ENCODE peak calls at places on chromosomes 12 and 14, in eight cellular contexts. One of them, this sample, is unnamed.

GRCh38 chr12:26338574-26339572 is 143.5 kb downstream of the SSPN start:
- DNase-seq in WERI-Rb-1: no peak
- DNase-seq in lower lobe of right lung: no peak
- DNase-seq in adrenal gland: no peak
- DNase-seq in GM12865: no peak
- DNase-seq in transverse colon: no peak
- DNase-seq in mucosa of descending colon: no peak
- DNase-seq in body of pancreas: no peak
- DNase-seq in this sample: no peak

GRCh38 chr14:49306152-49306751 is 279.9 kb downstream of the RPS29 start:
- DNase-seq in WERI-Rb-1: no peak
- DNase-seq in lower lobe of right lung: no peak
- DNase-seq in adrenal gland: no peak
- DNase-seq in GM12865: peak
- DNase-seq in transverse colon: no peak
- DNase-seq in mucosa of descending colon: no peak
- DNase-seq in body of pancreas: no peak
- DNase-seq in this sample: no peak

GRCh38 chr14:83006071-83006670 is 1472.5 kb upstream of the SEL1L start:
- DNase-seq in WERI-Rb-1: peak
- DNase-seq in lower lobe of right lung: no peak
- DNase-seq in adrenal gland: no peak
- DNase-seq in GM12865: no peak
- DNase-seq in transverse colon: no peak
- DNase-seq in mucosa of descending colon: no peak
- DNase-seq in body of pancreas: peak
- DNase-seq in this sample: no peak

GRCh38 chr14:79661762-79662161 is 549.5 kb downstream of the DIO2 start:
- DNase-seq in WERI-Rb-1: no peak
- DNase-seq in lower lobe of right lung: no peak
- DNase-seq in adrenal gland: no peak
- DNase-seq in GM12865: no peak
- DNase-seq in transverse colon: no peak
- DNase-seq in mucosa of descending colon: no peak
- DNase-seq in body of pancreas: no peak
- DNase-seq in this sample: peak

GRCh38 chr14:53167602-53168328 is 14.6 kb upstream of the DDHD1 start:
- DNase-seq in WERI-Rb-1: no peak
- DNase-seq in lower lobe of right lung: no peak
- DNase-seq in adrenal gland: no peak
- DNase-seq in GM12865: no peak
- DNase-seq in transverse colon: no peak
- DNase-seq in mucosa of descending colon: no peak
- DNase-seq in body of pancreas: no peak
- DNase-seq in this sample: no peak

GRCh38 chr14:59768855-59769254 is 101.7 kb downstream of the RTN1 start:
- DNase-seq in WERI-Rb-1: no peak
- DNase-seq in lower lobe of right lung: no peak
- DNase-seq in adrenal gland: no peak
- DNase-seq in GM12865: no peak
- DNase-seq in transverse colon: no peak
- DNase-seq in mucosa of descending colon: no peak
- DNase-seq in body of pancreas: no peak
- DNase-seq in this sample: no peak

GRCh38 chr12:10179871-10180270 is 1.0 kb downstream of the TMEM52B start:
- DNase-seq in WERI-Rb-1: no peak
- DNase-seq in lower lobe of right lung: no peak
- DNase-seq in adrenal gland: no peak
- DNase-seq in GM12865: no peak
- DNase-seq in transverse colon: no peak
- DNase-seq in mucosa of descending colon: no peak
- DNase-seq in body of pancreas: no peak
- DNase-seq in this sample: no peak

GRCh38 chr14:95260537-95261440 is 58.9 kb downstream of the CLMN start:
- DNase-seq in WERI-Rb-1: no peak
- DNase-seq in lower lobe of right lung: no peak
- DNase-seq in adrenal gland: no peak
- DNase-seq in GM12865: peak
- DNase-seq in transverse colon: no peak
- DNase-seq in mucosa of descending colon: no peak
- DNase-seq in body of pancreas: peak
- DNase-seq in this sample: no peak

GRCh38 chr14:20347747-20348146 is 4.3 kb downstream of the PARP2 start:
- DNase-seq in WERI-Rb-1: no peak
- DNase-seq in lower lobe of right lung: no peak
- DNase-seq in adrenal gland: peak
- DNase-seq in GM12865: no peak
- DNase-seq in transverse colon: no peak
- DNase-seq in mucosa of descending colon: no peak
- DNase-seq in body of pancreas: no peak
- DNase-seq in this sample: no peak

GRCh38 chr12:56160160-56160763 is 2.1 kb downstream of the MYL6 start:
- DNase-seq in WERI-Rb-1: no peak
- DNase-seq in lower lobe of right lung: no peak
- DNase-seq in adrenal gland: peak
- DNase-seq in GM12865: peak
- DNase-seq in transverse colon: peak
- DNase-seq in mucosa of descending colon: peak
- DNase-seq in body of pancreas: no peak
- DNase-seq in this sample: no peak

GRCh38 chr12:88870000-88870737 is 289.9 kb upstream of the KITLG start:
- DNase-seq in WERI-Rb-1: no peak
- DNase-seq in lower lobe of right lung: no peak
- DNase-seq in adrenal gland: no peak
- DNase-seq in GM12865: peak
- DNase-seq in transverse colon: no peak
- DNase-seq in mucosa of descending colon: no peak
- DNase-seq in body of pancreas: no peak
- DNase-seq in this sample: no peak

GRCh38 chr12:62146323-62146722 is 113.9 kb upstream of the USP15 start:
- DNase-seq in WERI-Rb-1: no peak
- DNase-seq in lower lobe of right lung: no peak
- DNase-seq in adrenal gland: no peak
- DNase-seq in GM12865: no peak
- DNase-seq in transverse colon: no peak
- DNase-seq in mucosa of descending colon: no peak
- DNase-seq in body of pancreas: no peak
- DNase-seq in this sample: no peak

GRCh38 chr14:76498536-76498935 is 122.6 kb downstream of the ESRRB start:
- DNase-seq in WERI-Rb-1: no peak
- DNase-seq in lower lobe of right lung: no peak
- DNase-seq in adrenal gland: no peak
- DNase-seq in GM12865: no peak
- DNase-seq in transverse colon: no peak
- DNase-seq in mucosa of descending colon: no peak
- DNase-seq in body of pancreas: no peak
- DNase-seq in this sample: no peak
- TF ChIP-seq CTCF in WERI-Rb-1: no peak
- TF ChIP-seq CTCF in lower lobe of right lung: no peak
- TF ChIP-seq CTCF in adrenal gland: no peak
- TF ChIP-seq CTCF in GM12865: no peak
- TF ChIP-seq CTCF in transverse colon: no peak
- TF ChIP-seq CTCF in mucosa of descending colon: no peak
- TF ChIP-seq CTCF in body of pancreas: no peak
- TF ChIP-seq CTCF in this sample: no peak

DNA sequence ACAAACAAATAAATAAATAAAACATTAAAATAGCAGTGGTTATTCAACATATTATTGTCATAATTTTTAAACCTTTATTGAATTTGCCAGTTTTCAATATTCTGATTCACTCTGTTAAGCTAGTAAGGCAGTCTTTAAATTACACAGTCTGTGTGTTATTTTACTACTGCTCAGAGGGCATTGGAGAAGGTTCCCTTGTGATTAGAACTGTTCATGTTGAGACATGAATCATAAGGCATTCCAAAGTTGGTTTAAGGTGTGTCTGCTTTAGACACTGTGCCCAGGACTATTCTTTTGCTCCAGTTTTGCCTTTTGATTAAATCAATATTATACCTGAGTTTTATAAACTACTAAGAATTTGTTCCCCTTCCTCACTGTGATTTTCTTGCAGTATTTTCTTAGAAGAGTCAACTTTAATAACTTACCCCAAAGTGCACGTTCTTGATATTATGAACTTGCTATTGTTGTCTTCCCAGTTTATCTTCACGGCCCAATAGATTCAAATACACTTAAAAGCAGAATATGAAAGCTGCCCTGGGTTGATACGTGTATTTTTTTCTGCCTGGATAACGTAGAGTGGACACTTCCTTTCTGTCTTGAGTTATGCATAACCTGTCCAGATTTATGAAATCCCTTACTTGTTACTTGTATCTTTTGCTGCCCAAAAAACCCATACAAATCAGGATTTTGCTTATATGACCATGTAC is 105.3 kb upstream of the BCAT1 start:
- DNase-seq in WERI-Rb-1: no peak
- DNase-seq in lower lobe of right lung: no peak
- DNase-seq in adrenal gland: no peak
- DNase-seq in GM12865: no peak
- DNase-seq in transverse colon: no peak
- DNase-seq in mucosa of descending colon: no peak
- DNase-seq in body of pancreas: no peak
- DNase-seq in this sample: no peak
- H3K4me3 ChIP-seq in WERI-Rb-1: no peak
- H3K4me3 ChIP-seq in lower lobe of right lung: peak
- H3K4me3 ChIP-seq in adrenal gland: no peak
- H3K4me3 ChIP-seq in GM12865: peak
- H3K4me3 ChIP-seq in transverse colon: peak
- H3K4me3 ChIP-seq in mucosa of descending colon: no peak
- H3K4me3 ChIP-seq in body of pancreas: peak
- H3K4me3 ChIP-seq in this sample: no peak

GRCh38 chr12:119645535-119646059 is 22.3 kb upstream of the PRKAB1 start:
- DNase-seq in WERI-Rb-1: no peak
- DNase-seq in lower lobe of right lung: no peak
- DNase-seq in adrenal gland: no peak
- DNase-seq in GM12865: no peak
- DNase-seq in transverse colon: no peak
- DNase-seq in mucosa of descending colon: no peak
- DNase-seq in body of pancreas: no peak
- DNase-seq in this sample: no peak

GRCh38 chr12:119652665-119653064 is 15.3 kb upstream of the PRKAB1 start:
- DNase-seq in WERI-Rb-1: no peak
- DNase-seq in lower lobe of right lung: no peak
- DNase-seq in adrenal gland: no peak
- DNase-seq in GM12865: no peak
- DNase-seq in transverse colon: no peak
- DNase-seq in mucosa of descending colon: no peak
- DNase-seq in body of pancreas: no peak
- DNase-seq in this sample: no peak

GRCh38 chr12:119644930-119645329 is 23.0 kb upstream of the PRKAB1 start:
- DNase-seq in WERI-Rb-1: no peak
- DNase-seq in lower lobe of right lung: no peak
- DNase-seq in adrenal gland: no peak
- DNase-seq in GM12865: no peak
- DNase-seq in transverse colon: no peak
- DNase-seq in mucosa of descending colon: no peak
- DNase-seq in body of pancreas: no peak
- DNase-seq in this sample: no peak

DNA sequence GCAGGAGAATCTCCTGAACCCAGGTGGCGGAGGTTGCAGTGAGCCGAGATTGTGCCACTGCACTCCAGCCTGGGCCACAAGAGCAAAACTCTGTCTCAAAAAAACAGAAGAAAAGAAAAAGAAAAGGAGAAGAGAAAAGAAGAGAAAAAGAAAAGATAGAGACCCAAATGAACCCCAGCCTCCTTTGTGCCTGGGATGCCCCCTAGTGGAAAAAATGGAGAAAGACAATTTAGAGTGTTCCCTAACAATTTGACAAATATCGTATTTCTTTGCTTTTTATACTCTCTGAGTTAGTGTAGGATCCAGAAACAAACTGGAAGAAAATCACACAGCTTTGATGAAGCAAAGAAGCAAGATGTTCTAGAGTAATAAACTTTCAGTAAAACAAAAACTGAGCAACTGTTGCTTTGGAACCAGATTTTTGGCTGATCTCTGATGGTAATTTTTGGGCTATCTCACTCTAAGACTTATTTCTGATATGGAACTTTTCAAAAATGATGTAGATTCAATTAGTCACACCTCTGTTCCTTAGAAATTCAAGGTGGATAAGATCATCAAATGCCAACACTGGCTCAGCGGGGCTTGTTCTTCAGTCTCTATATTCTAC is 18.6 kb upstream of the PRKAB1 start:
- DNase-seq in WERI-Rb-1: no peak
- DNase-seq in lower lobe of right lung: no peak
- DNase-seq in adrenal gland: no peak
- DNase-seq in GM12865: no peak
- DNase-seq in transverse colon: no peak
- DNase-seq in mucosa of descending colon: no peak
- DNase-seq in body of pancreas: no peak
- DNase-seq in this sample: no peak
- TF ChIP-seq CTCF in WERI-Rb-1: peak
- TF ChIP-seq CTCF in lower lobe of right lung: peak
- TF ChIP-seq CTCF in adrenal gland: peak
- TF ChIP-seq CTCF in GM12865: peak
- TF ChIP-seq CTCF in transverse colon: peak
- TF ChIP-seq CTCF in mucosa of descending colon: peak
- TF ChIP-seq CTCF in body of pancreas: peak
- TF ChIP-seq CTCF in this sample: peak

GRCh38 chr14:75049731-75050201 is 1.5 kb downstream of the MLH3 start:
- DNase-seq in WERI-Rb-1: no peak
- DNase-seq in lower lobe of right lung: no peak
- DNase-seq in adrenal gland: no peak
- DNase-seq in GM12865: no peak
- DNase-seq in transverse colon: no peak
- DNase-seq in mucosa of descending colon: no peak
- DNase-seq in body of pancreas: no peak
- DNase-seq in this sample: no peak

GRCh38 chr14:75053396-75054289 is 2.4 kb upstream of the MLH3 start:
- DNase-seq in WERI-Rb-1: no peak
- DNase-seq in lower lobe of right lung: no peak
- DNase-seq in adrenal gland: no peak
- DNase-seq in GM12865: no peak
- DNase-seq in transverse colon: no peak
- DNase-seq in mucosa of descending colon: no peak
- DNase-seq in body of pancreas: no peak
- DNase-seq in this sample: no peak

GRCh38 chr14:75049136-75049535 is 2.1 kb downstream of the MLH3 start:
- DNase-seq in WERI-Rb-1: no peak
- DNase-seq in lower lobe of right lung: no peak
- DNase-seq in adrenal gland: no peak
- DNase-seq in GM12865: no peak
- DNase-seq in transverse colon: no peak
- DNase-seq in mucosa of descending colon: no peak
- DNase-seq in body of pancreas: no peak
- DNase-seq in this sample: no peak

GRCh38 chr14:75050852-75051555 is at the start of gene MLH3:
- DNase-seq in WERI-Rb-1: peak
- DNase-seq in lower lobe of right lung: peak
- DNase-seq in adrenal gland: peak
- DNase-seq in GM12865: peak
- DNase-seq in transverse colon: peak
- DNase-seq in mucosa of descending colon: peak
- DNase-seq in body of pancreas: peak
- DNase-seq in this sample: peak

DNA sequence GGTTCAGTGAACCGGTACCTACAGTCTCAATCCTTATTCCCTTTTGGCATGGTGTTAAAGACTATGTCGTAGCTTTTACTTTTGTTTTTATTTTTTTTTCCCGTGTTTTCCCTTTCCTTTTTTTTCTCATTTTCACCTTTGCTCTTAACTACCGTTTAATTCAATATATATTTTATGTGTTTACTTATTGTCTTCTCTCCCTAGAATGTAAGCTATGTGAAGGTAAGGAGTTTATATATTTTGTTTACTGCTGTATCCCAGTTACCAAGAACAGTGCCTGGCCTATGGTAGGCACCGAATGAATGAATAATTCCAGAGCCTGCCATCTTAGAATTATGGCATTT is 261 bp upstream of the MLH3 start:
- DNase-seq in WERI-Rb-1: no peak
- DNase-seq in lower lobe of right lung: no peak
- DNase-seq in adrenal gland: no peak
- DNase-seq in GM12865: no peak
- DNase-seq in transverse colon: no peak
- DNase-seq in mucosa of descending colon: no peak
- DNase-seq in body of pancreas: no peak
- DNase-seq in this sample: no peak
- H3K4me3 ChIP-seq in WERI-Rb-1: peak
- H3K4me3 ChIP-seq in lower lobe of right lung: peak
- H3K4me3 ChIP-seq in adrenal gland: no peak
- H3K4me3 ChIP-seq in GM12865: peak
- H3K4me3 ChIP-seq in transverse colon: peak
- H3K4me3 ChIP-seq in mucosa of descending colon: no peak
- H3K4me3 ChIP-seq in body of pancreas: peak
- H3K4me3 ChIP-seq in this sample: peak

This sample was measured in retinal pigment epithelial cell.